ENCODE peak calls at places on chromosomes 11 and 22, in four cellular contexts. One of them, this sample, is unnamed.

GRCh38 chr11:77515063-77515462 is 41.2 kb upstream of the PAK1 start:
- DNase-seq in iPS-NIHi11: no peak
- DNase-seq in mammary epithelial cell: no peak
- DNase-seq in GM12891: no peak
- DNase-seq in this sample: no peak

GRCh38 chr11:64849600-64850356 is 5.3 kb upstream of the CDC42BPG start:
- DNase-seq in iPS-NIHi11: no peak
- DNase-seq in mammary epithelial cell: no peak
- DNase-seq in GM12891: no peak
- DNase-seq in this sample: no peak

GRCh38 chr11:60121259-60121658 is 32.8 kb downstream of the MS4A2 start:
- DNase-seq in GM12891: no peak
- DNase-seq in iPS-NIHi11: no peak
- DNase-seq in mammary epithelial cell: no peak
- DNase-seq in this sample: no peak

GRCh38 chr11:12792590-12792989 is 118.4 kb downstream of the TEAD1 start:
- DNase-seq in GM12891: no peak
- DNase-seq in iPS-NIHi11: no peak
- DNase-seq in mammary epithelial cell: peak
- DNase-seq in this sample: no peak

GRCh38 chr11:43376594-43376993 is 17.9 kb downstream of the TTC17 start:
- DNase-seq in iPS-NIHi11: no peak
- DNase-seq in GM12891: no peak
- DNase-seq in mammary epithelial cell: peak
- DNase-seq in this sample: no peak

GRCh38 chr11:126704144-126704543 is 296.4 kb downstream of the KIRREL3 start:
- DNase-seq in mammary epithelial cell: no peak
- DNase-seq in iPS-NIHi11: no peak
- DNase-seq in GM12891: no peak
- DNase-seq in this sample: no peak

GRCh38 chr11:78000193-78000592 is 5.7 kb upstream of the INTS4 start:
- DNase-seq in iPS-NIHi11: peak
- DNase-seq in GM12891: no peak
- DNase-seq in mammary epithelial cell: peak
- DNase-seq in this sample: no peak

GRCh38 chr22:49406879-49407587 is 420.6 kb downstream of the BRD1 start:
- DNase-seq in GM12891: no peak
- DNase-seq in iPS-NIHi11: no peak
- DNase-seq in mammary epithelial cell: no peak
- DNase-seq in this sample: peak

GRCh38 chr11:59556115-59556882 is 45.0 kb downstream of the OR4D9 start:
- DNase-seq in mammary epithelial cell: peak
- DNase-seq in iPS-NIHi11: peak
- DNase-seq in GM12891: no peak
- DNase-seq in this sample: peak

GRCh38 chr11:7892751-7893356 is 38.2 kb downstream of the OR10A6 start:
- DNase-seq in GM12891: no peak
- DNase-seq in iPS-NIHi11: peak
- DNase-seq in mammary epithelial cell: peak
- DNase-seq in this sample: no peak

GRCh38 chr11:2237457-2238238 is 32.7 kb downstream of the ASCL2 start:
- DNase-seq in GM12891: no peak
- DNase-seq in iPS-NIHi11: no peak
- DNase-seq in mammary epithelial cell: no peak
- DNase-seq in this sample: no peak

GRCh38 chr11:45446426-45446825 is 160.3 kb upstream of the SYT13 start:
- DNase-seq in mammary epithelial cell: no peak
- DNase-seq in iPS-NIHi11: no peak
- DNase-seq in GM12891: no peak
- DNase-seq in this sample: no peak

GRCh38 chr11:67440229-67441081 is 2.8 kb downstream of the CORO1B start:
- DNase-seq in mammary epithelial cell: no peak
- DNase-seq in GM12891: no peak
- DNase-seq in iPS-NIHi11: no peak
- DNase-seq in this sample: no peak

GRCh38 chr11:118623291-118623655 is 15.9 kb downstream of the PHLDB1 start:
- DNase-seq in mammary epithelial cell: peak
- DNase-seq in iPS-NIHi11: no peak
- DNase-seq in GM12891: no peak
- DNase-seq in this sample: no peak

GRCh38 chr11:128886401-128887119 is 4.6 kb upstream of the KCNJ5 start:
- DNase-seq in mammary epithelial cell: no peak
- DNase-seq in iPS-NIHi11: no peak
- DNase-seq in GM12891: no peak
- DNase-seq in this sample: no peak

GRCh38 chr22:28252539-28252938 is 333.5 kb upstream of the PITPNB start:
- DNase-seq in mammary epithelial cell: no peak
- DNase-seq in GM12891: no peak
- DNase-seq in iPS-NIHi11: no peak
- DNase-seq in this sample: no peak

GRCh38 chr11:66700337-66700736 is 22.6 kb upstream of the RBM4B start:
- DNase-seq in mammary epithelial cell: no peak
- DNase-seq in GM12891: no peak
- DNase-seq in iPS-NIHi11: no peak
- DNase-seq in this sample: no peak

GRCh38 chr22:21898354-21898896 is 31.0 kb upstream of the MAPK1 start:
- DNase-seq in GM12891: no peak
- DNase-seq in mammary epithelial cell: no peak
- DNase-seq in iPS-NIHi11: no peak
- DNase-seq in this sample: no peak

GRCh38 chr11:131859811-131860210 is 489.4 kb downstream of the NTM start:
- DNase-seq in iPS-NIHi11: no peak
- DNase-seq in GM12891: no peak
- DNase-seq in mammary epithelial cell: no peak
- DNase-seq in this sample: no peak

GRCh38 chr11:88064097-88064705 is 111.0 kb downstream of the RAB38 start:
- DNase-seq in mammary epithelial cell: no peak
- DNase-seq in iPS-NIHi11: no peak
- DNase-seq in GM12891: no peak
- DNase-seq in this sample: no peak

GRCh38 chr11:115291391-115291744 is 212.8 kb downstream of the CADM1 start:
- DNase-seq in iPS-NIHi11: no peak
- DNase-seq in GM12891: no peak
- DNase-seq in mammary epithelial cell: no peak
- DNase-seq in this sample: no peak

GRCh38 chr22:37167176-37167980 is 17.7 kb upstream of the IL2RB start:
- DNase-seq in GM12891: no peak
- DNase-seq in mammary epithelial cell: no peak
- DNase-seq in iPS-NIHi11: no peak
- DNase-seq in this sample: peak

GRCh38 chr11:67464411-67465189 is 4.5 kb downstream of the TMEM134 start:
- DNase-seq in GM12891: peak
- DNase-seq in iPS-NIHi11: peak
- DNase-seq in mammary epithelial cell: peak
- DNase-seq in this sample: peak

GRCh38 chr22:24466831-24467249 is 28.3 kb upstream of the UPB1 start:
- DNase-seq in GM12891: no peak
- DNase-seq in iPS-NIHi11: peak
- DNase-seq in mammary epithelial cell: no peak
- DNase-seq in this sample: no peak

GRCh38 chr22:20571531-20572007 is 64.2 kb downstream of the MED15 start:
- DNase-seq in iPS-NIHi11: peak
- DNase-seq in mammary epithelial cell: no peak
- DNase-seq in GM12891: peak
- DNase-seq in this sample: no peak

GRCh38 chr11:61477734-61478148 is 30.8 kb upstream of the LRRC10B start:
- DNase-seq in GM12891: peak
- DNase-seq in mammary epithelial cell: no peak
- DNase-seq in iPS-NIHi11: peak
- DNase-seq in this sample: peak

GRCh38 chr11:61341706-61342105 is 8.7 kb downstream of the TKFC start:
- DNase-seq in GM12891: no peak
- DNase-seq in iPS-NIHi11: no peak
- DNase-seq in mammary epithelial cell: no peak
- DNase-seq in this sample: no peak

This sample was measured in sciatic nerve.